ENCODE peak calls at places on chromosome 10, in five cellular contexts. Y is GM13977, Q is A549, U is hippocampal formation, E is endothelial cell. C is an unnamed sample.

GRCh38 chr10:115727114-115727513 is 545.9 kb downstream of the GFRA1 start:
- DNase-seq in U (no peak), E (no peak), Q (no peak), Y (no peak), C (no peak)

GRCh38 chr10:7161484-7162283 is 249.2 kb downstream of the SFMBT2 start:
- DNase-seq in U (no peak), E (no peak), Q (no peak), Y (no peak), C (no peak)

GRCh38 chr10:131544495-131544894 is 233.0 kb upstream of the TCERG1L start:
- DNase-seq in Y (no peak), U (no peak), E (no peak), Q (no peak), C (no peak)

GRCh38 chr10:5449823-5450222 is 37.5 kb downstream of the NET1 start:
- DNase-seq in Q (no peak), E (no peak), U (no peak), Y (no peak), C (peak; percentile 93)

GRCh38 chr10:63466168-63466935 is 575 bp upstream of the JMJD1C start:
- DNase-seq in U (peak; percentile 57), Q (peak; percentile 33), E (peak; percentile 11), Y (peak; percentile 55), C (peak; percentile 57)

GRCh38 chr10:4671451-4672145 is 154.4 kb upstream of the AKR1E2 start:
- DNase-seq in Y (no peak), Q (no peak), E (no peak), U (no peak), C (peak; percentile 75)

GRCh38 chr10:103153765-103154197 is 39.3 kb downstream of the NT5C2 start:
- DNase-seq in Q (no peak), E (no peak), Y (no peak), U (no peak), C (peak; percentile 30)

GRCh38 chr10:102919237-102919959 is 1.3 kb downstream of the CNNM2 start:
- DNase-seq in U (no peak), Q (no peak), Y (no peak), E (peak; percentile 19), C (no peak)

GRCh38 chr10:79159785-79160184 is 91.0 kb downstream of the ZMIZ1 start:
- DNase-seq in Q (no peak), Y (no peak), E (no peak), U (no peak), C (peak; percentile 71)

GRCh38 chr10:121414366-121414765 is 183.9 kb downstream of the FGFR2 start:
- DNase-seq in Y (no peak), U (no peak), E (no peak), Q (no peak), C (no peak)

GRCh38 chr10:119377905-119378736 is 164.4 kb downstream of the RGS10 start:
- DNase-seq in Y (no peak), U (no peak), Q (no peak), E (no peak), C (no peak)

GRCh38 chr10:69549959-69550358 is 23.3 kb downstream of the NEUROG3 start:
- DNase-seq in U (no peak), E (no peak), Y (no peak), Q (no peak), C (peak; percentile 13)

C was measured in LHCN-M2.